ENCODE peak calls at places on chromosomes 13 and 19, in seven cellular contexts. G is endothelial cell of umbilical vein, V is WTC11, L is H1, P is A549, B is HepG2, Z is HCT116. R is an unnamed sample.

GRCh38 chr13:40187324-40187795 is 479.1 kb downstream of the FOXO1 start:
- DNase-seq in Z (no peak), V (no peak), G (no peak), B (no peak), L (no peak), P (no peak), R (no peak)

GRCh38 chr19:23283925-23284324 is 33.7 kb upstream of the ZNF724 start:
- DNase-seq in V (peak), P (no peak), B (peak), L (peak), G (peak), Z (peak), R (peak)

GRCh38 chr13:111011899-111012298 is 97.0 kb upstream of the ANKRD10 start:
- DNase-seq in B (no peak), L (no peak), G (no peak), P (no peak), Z (no peak), V (no peak), R (no peak)

GRCh38 chr13:86945596-86945995 is 725.6 kb upstream of the SLITRK5 start:
- DNase-seq in G (no peak), V (no peak), B (no peak), L (no peak), Z (no peak), P (no peak), R (no peak)

GRCh38 chr19:416416-416815 is 7.5 kb upstream of the C2CD4C start:
- DNase-seq in L (no peak), V (no peak), B (no peak), G (no peak), Z (no peak), P (no peak), R (no peak)

GRCh38 chr13:19838726-19839342 is 24.6 kb downstream of the ZMYM5 start:
- DNase-seq in B (no peak), P (no peak), V (no peak), L (no peak), Z (no peak), G (no peak), R (no peak)

GRCh38 chr13:37369618-37370017 is 228.9 kb downstream of the POSTN start:
- DNase-seq in B (no peak), V (no peak), Z (no peak), L (no peak), G (peak), P (no peak), R (no peak)

GRCh38 chr19:22619371-22619770 is 14.8 kb upstream of the ZNF492 start:
- DNase-seq in L (no peak), V (no peak), B (no peak), P (no peak), Z (no peak), G (no peak), R (no peak)

GRCh38 chr19:47511681-47512080 is 3.2 kb downstream of the NAPA start:
- DNase-seq in P (no peak), G (no peak), V (no peak), Z (no peak), L (no peak), B (no peak), R (peak)

GRCh38 chr19:45769821-45770191 is 754 bp upstream of the SIX5 start:
- DNase-seq in P (peak), L (peak), V (peak), G (no peak), B (no peak), Z (no peak), R (no peak)

GRCh38 chr19:29505034-29505824 is 20.6 kb upstream of the VSTM2B start:
- DNase-seq in G (no peak), B (no peak), P (no peak), V (no peak), L (no peak), Z (no peak), R (no peak)

GRCh38 chr19:6233051-6233826 is 46.5 kb downstream of the MLLT1 start:
- DNase-seq in L (no peak), Z (no peak), B (no peak), G (peak), P (no peak), V (no peak), R (peak)

GRCh38 chr13:74256969-74257368 is 122.8 kb upstream of the KLF12 start:
- DNase-seq in L (no peak), G (no peak), B (no peak), V (no peak), P (no peak), Z (no peak), R (no peak)

GRCh38 chr19:42965204-42965603 is 28.2 kb upstream of the PSG7 start:
- DNase-seq in Z (no peak), B (no peak), L (no peak), V (no peak), G (no peak), P (peak), R (no peak)

GRCh38 chr19:14031719-14032480 is at the start of gene IL27RA:
- DNase-seq in Z (no peak), P (peak), V (peak), L (peak), G (peak), B (peak), R (peak)

GRCh38 chr13:42478531-42479156 is 95.3 kb upstream of the TNFSF11 start:
- DNase-seq in L (no peak), B (no peak), G (peak), Z (peak), V (no peak), P (peak), R (peak)
- TF ChIP-seq MAX in L (no peak), B (no peak), G (no peak), Z (no peak), V (no peak), P (no peak), R (no peak)

GRCh38 chr13:45615501-45616101 is at the start of gene ERICH6B:
- DNase-seq in L (peak), P (no peak), Z (no peak), B (no peak), V (peak), G (no peak), R (peak)
- TF ChIP-seq MAX in L (peak), P (no peak), Z (no peak), B (no peak), V (peak), G (no peak), R (no peak)

DNA sequence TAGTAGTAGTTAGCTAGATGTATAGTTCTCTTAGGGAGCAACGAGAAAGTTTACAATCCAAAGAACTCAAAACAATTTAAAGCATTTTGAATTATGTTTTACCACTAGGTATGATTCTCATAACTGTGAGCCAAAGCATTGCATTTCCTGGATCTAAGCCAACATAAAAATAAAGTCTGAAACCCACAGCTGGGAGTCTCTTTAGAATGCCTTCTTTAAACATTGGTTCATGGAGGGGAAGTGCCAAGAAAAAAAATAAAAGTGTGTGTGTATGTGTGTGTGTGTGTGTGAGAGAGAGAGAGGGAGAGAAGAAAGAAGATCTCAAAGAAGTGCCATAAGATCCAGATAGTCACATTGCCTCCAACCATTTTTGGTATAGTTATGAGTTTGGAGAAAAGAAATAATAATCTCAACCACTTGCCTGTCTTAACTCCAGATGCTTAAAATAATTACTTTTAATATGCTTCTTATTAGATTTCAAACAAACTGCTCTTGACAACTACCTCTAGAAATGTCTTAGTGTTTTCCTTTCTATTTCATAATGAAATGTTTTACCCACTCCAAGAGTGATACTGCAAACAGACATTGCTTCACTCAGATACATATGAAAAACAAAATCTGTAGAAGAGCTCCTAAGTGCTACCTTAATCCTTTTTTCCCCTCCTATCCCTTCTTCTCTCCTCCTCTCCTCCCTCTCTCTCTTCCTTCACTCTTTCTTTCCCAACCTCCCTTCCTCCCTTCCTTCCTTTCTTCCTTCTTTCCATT is 554.1 kb downstream of the KCTD12 start:
- DNase-seq in Z (no peak), G (peak), V (no peak), L (no peak), P (no peak), B (no peak), R (no peak)
- TF ChIP-seq MAX in Z (no peak), G (no peak), V (no peak), L (no peak), P (no peak), B (no peak), R (no peak)

GRCh38 chr19:18589380-18590272 is 1.0 kb downstream of the REX1BD start:
- DNase-seq in B (peak), L (peak), G (peak), P (peak), V (peak), Z (peak), R (peak)

GRCh38 chr19:18587962-18588610 is 512 bp upstream of the REX1BD start:
- DNase-seq in G (no peak), V (no peak), P (no peak), Z (no peak), L (no peak), B (peak), R (peak)

GRCh38 chr19:18591735-18592385 is 3.3 kb downstream of the REX1BD start:
- DNase-seq in V (no peak), P (no peak), L (no peak), B (no peak), Z (no peak), G (no peak), R (no peak)

GRCh38 chr19:18588611-18589379 is at the start of gene REX1BD:
- DNase-seq in V (peak), Z (no peak), G (peak), L (peak), B (peak), P (no peak), R (peak)

DNA sequence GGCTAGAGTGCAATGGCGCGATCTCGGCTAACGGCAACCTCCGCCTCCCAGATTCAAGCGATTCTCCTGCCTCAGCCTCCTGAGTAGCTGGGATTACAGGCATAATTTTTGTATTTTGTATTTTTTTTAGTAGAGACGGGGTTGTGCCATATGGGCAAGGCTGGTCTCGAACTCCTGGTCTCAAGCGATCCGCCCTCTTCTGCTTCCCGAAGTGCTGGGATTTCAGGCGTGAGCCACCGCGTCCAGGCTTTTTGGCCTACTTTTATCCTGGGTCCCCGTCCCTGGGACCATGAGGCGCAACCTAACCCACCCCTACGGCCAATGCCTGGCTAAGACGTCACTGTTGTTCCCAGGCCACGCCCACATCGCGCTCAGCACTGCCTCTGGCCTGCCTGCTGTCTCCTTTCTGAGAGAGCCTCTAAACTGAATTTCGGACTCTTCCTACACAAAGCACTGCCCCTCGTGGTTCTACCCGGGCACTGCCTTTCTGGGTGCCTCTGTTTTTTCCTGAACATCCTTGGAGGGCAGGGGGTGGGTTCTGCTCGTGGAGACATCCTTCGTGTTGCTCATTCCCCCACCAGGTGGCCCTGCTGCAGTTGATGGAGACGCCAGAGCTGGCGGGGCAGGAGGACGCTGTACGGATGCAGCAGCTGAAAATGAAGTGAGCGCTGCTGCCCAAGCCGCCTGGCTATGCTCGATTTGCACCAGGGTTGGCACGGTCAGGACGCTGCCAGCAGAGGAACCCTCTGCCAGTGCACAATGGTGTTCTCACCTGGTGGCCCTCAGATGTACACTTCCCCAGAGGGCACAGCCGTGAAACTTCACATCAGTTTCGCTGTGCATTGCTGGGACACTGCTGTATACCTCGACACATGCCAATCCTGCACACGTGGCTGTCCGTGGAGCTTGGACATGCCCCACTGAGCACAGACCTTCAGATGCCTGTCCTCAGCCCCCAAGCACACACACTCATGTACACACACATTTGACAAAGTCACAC is 2.0 kb downstream of the REX1BD start:
- DNase-seq in P (peak), V (peak), L (peak), G (no peak), B (peak), Z (peak), R (no peak)
- TF ChIP-seq MAX in P (peak), V (peak), L (peak), G (no peak), B (peak), Z (peak), R (no peak)

GRCh38 chr19:35872180-35872579 is 3.8 kb downstream of the APLP1 start:
- DNase-seq in P (no peak), L (no peak), B (no peak), V (peak), Z (no peak), G (no peak), R (no peak)
- TF ChIP-seq MAX in P (no peak), L (no peak), B (no peak), V (no peak), Z (no peak), G (no peak), R (no peak)

DNA sequence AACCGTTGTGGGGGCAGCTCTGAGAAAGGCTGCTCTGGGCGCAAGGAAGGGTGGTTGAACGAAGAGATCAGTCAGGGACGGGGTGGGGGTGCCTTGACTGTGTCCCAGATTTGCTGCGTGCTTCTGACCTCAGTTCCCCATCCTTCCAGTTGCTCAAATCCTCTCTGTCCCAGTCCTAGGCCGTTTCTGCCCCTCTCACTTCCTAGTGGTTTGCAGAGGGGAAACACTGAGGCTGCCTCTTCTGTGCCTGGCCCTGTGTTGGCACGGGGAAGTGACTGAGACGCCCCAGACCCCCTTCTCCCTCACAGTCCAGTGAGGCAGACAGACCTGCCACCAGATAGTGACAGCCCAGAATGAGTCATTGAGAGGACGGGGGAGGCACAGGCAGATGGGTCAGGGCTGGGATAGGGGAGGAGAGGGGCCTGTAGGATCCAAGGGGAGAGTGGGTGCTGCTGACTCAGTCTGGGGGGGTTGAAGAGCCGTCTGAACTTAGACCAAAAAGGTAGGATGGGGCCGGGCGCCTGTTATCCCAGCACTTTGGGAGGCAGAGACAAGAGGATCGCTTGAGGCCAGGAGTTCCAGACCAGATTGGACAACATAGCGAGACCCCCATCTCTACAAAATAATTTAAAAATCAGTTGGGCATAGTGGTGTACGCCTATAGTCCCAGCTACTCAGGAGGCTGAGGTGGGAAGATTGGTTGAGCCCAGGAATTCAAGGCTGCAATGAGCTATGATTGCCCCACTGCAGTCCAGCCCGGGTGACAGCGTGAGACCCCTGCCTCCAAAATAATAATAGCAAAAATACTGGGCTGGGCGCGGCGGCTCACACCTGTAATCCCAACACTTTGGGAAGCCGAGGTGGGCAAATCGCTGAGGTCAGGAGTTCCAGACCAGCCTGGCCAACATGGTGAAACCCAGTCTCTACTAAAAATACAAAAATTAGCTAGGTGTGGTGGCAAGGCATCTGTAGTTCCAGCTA is 26.4 kb downstream of the NUMBL start:
- DNase-seq in Z (no peak), L (no peak), B (no peak), G (no peak), V (no peak), P (peak), R (peak)
- TF ChIP-seq MAX in Z (no peak), L (no peak), B (no peak), G (no peak), V (no peak), P (no peak), R (no peak)

DNA sequence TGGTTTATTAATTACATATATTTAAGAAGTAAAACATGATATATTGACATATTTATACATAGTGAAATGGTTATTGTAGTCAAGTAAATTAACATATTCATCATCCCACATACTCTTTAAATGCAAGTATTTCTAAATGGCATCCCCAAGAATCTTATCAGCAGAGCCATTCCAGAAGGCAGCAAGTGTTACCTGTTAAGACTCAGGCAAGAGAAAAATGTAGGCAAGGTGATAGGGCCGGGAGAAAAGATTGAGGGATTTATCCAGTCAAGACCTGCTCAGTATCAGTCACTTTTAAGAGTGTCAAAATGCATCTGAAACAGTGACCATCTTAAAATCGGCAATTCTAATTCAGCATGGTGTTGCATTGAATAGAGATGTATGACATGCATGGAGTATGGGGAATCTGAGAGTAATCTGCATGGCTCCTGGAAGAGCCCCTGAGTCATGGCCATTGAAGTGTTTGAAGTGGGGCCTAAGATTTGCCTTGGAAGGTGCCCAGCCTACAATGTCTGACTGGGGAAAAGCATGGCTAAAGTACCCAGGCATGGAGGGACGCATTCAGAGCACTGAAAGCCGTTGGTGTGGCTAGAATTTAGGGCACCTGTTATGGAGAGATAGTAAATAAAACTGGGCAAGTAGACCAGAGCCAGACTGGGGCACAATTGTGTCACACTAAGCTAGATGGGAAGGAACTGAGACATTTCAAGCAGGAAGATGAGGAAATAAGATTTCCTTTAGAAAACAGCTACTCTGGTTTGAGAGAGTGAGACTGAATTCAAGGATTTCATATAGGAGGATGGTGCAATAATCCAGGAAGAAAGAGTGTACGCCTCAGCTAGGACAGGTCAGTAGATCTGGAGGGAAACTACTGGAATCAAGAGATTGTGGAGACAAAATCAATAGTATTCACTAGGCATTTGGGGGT is 25.0 kb upstream of the C1QTNF9B start:
- DNase-seq in G (peak), V (no peak), P (no peak), Z (no peak), B (no peak), L (no peak), R (no peak)
- TF ChIP-seq MAX in G (no peak), V (no peak), P (no peak), Z (no peak), B (no peak), L (no peak), R (no peak)

DNA sequence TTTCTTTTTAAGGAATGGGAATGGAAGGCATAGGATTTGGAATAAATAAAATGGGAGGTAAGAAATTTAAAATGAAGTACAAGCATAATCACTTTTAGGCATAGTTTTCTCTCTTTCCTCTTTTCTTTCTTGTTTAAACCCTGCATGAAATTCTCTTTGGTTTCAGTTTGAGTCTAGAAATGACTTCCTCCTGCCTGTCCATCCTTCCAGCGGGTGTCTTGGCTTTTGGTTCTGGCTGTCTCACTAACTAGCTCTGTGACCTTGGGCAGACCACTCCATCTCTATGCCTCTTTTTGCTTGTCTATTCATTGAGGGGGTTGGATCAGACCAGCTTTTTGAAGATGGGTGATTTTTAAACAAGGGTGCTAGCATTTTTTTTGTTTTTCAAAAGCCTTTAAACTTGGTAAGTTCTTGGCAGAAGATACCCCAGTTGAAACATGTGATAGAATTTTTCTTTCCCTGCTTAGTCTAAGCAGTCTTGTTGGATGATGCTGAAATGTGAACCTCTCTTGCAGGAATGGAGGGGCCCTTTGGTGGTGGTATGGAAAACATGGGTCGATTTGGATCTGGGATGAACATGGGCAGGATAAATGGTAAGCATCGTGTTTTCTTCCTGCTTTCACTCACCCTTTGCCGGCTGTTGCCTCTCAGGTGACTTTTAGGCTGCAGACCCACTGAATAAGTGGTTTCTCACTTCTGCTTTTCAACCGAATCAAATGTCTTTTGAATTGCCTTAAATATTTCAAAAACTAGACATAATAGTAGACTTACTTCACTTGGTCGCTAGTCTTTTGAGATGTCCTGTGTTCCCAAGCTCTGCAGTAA is 28.6 kb downstream of the PRAM1 start:
- DNase-seq in V (no peak), L (no peak), P (no peak), Z (no peak), G (no peak), B (no peak), R (no peak)
- TF ChIP-seq MAX in V (no peak), L (no peak), P (no peak), Z (no peak), G (no peak), B (no peak), R (no peak)

R was measured in NB4.